ENCODE peak calls at places on chromosome 18, in four cellular contexts. P is SJSA1, U is ovary, M is left lung. D is an unnamed sample.

GRCh38 chr18:35163736-35164532 is 76.9 kb upstream of the ZNF397 start:
- DNase-seq in P (no peak), U (no peak), M (no peak), D (no peak)

GRCh38 chr18:37499008-37499407 is 66.6 kb downstream of the CELF4 start:
- DNase-seq in P (no peak), U (no peak), M (no peak), D (no peak)

GRCh38 chr18:2480536-2480935 is 90.8 kb downstream of the METTL4 start:
- DNase-seq in P (no peak), M (no peak), U (no peak), D (no peak)

GRCh38 chr18:57084331-57085298 is 62.3 kb upstream of the BOD1L2 start:
- DNase-seq in P (no peak), M (no peak), U (no peak), D (no peak)

GRCh38 chr18:5159080-5159479 is 38.0 kb downstream of the AKAIN1 start:
- DNase-seq in M (no peak), P (no peak), U (no peak), D (no peak)

GRCh38 chr18:8685141-8685913 is 20.0 kb upstream of the MTCL1 start:
- DNase-seq in U (no peak), M (no peak), P (peak), D (no peak)

GRCh38 chr18:47605093-47605492 is 325.4 kb downstream of the SMAD2 start:
- DNase-seq in M (no peak), P (no peak), U (no peak), D (no peak)

GRCh38 chr18:11251229-11251890 is 102.0 kb upstream of the PIEZO2 start:
- DNase-seq in U (no peak), P (no peak), M (peak), D (peak)

GRCh38 chr18:13539050-13539449 is 187.3 kb downstream of the FAM210A start:
- DNase-seq in M (no peak), P (no peak), U (no peak), D (no peak)

GRCh38 chr18:33837191-33837590 is 259.2 kb downstream of the ASXL3 start:
- DNase-seq in P (no peak), M (no peak), U (no peak), D (no peak)

GRCh38 chr18:36744261-36744876 is 84.4 kb downstream of the TPGS2 start:
- DNase-seq in M (no peak), U (no peak), P (no peak), D (no peak)

GRCh38 chr18:77700051-77700450 is 450.4 kb downstream of the GALR1 start:
- DNase-seq in M (no peak), P (no peak), U (no peak), D (no peak)

GRCh38 chr18:5772271-5772670 is 123.1 kb downstream of the TMEM200C start:
- DNase-seq in M (no peak), U (no peak), P (no peak), D (no peak)

GRCh38 chr18:21004721-21005120 is 106.9 kb downstream of the ROCK1 start:
- DNase-seq in U (peak), M (no peak), P (no peak), D (no peak)

GRCh38 chr18:48036191-48036590 is 105.7 kb upstream of the SMAD2 start:
- DNase-seq in U (no peak), M (peak), P (no peak), D (no peak)

GRCh38 chr18:32362484-32362883 is 108.2 kb downstream of the GAREM1 start:
- DNase-seq in U (no peak), P (no peak), M (no peak), D (no peak)

GRCh38 chr18:33805592-33805991 is 227.6 kb downstream of the ASXL3 start:
- DNase-seq in P (no peak), U (no peak), M (no peak), D (no peak)

GRCh38 chr18:5729983-5730699 is 165.2 kb downstream of the TMEM200C start:
- DNase-seq in M (no peak), P (no peak), U (peak), D (peak)

GRCh38 chr18:3815991-3816390 is 366.0 kb downstream of the TGIF1 start:
- DNase-seq in M (no peak), U (no peak), P (no peak), D (no peak)

GRCh38 chr18:24270937-24271380 is 126.7 kb downstream of the OSBPL1A start:
- DNase-seq in P (no peak), U (no peak), M (no peak), D (no peak)

GRCh38 chr18:36693931-36694661 is 134.7 kb downstream of the TPGS2 start:
- DNase-seq in M (no peak), U (no peak), P (no peak), D (no peak)

GRCh38 chr18:36934884-36935283 is 106.0 kb downstream of the KIAA1328 start:
- DNase-seq in M (no peak), U (no peak), P (no peak), D (no peak)

GRCh38 chr18:29181151-29181901 is 1004.4 kb upstream of the CDH2 start:
- DNase-seq in M (no peak), U (peak), P (peak), D (no peak)

GRCh38 chr18:75088622-75089211 is 120.2 kb downstream of the PTGR3 start:
- DNase-seq in U (no peak), P (no peak), M (peak), D (no peak)

GRCh38 chr18:50099725-50100414 is 95.1 kb downstream of the MYO5B start:
- DNase-seq in P (no peak), U (no peak), M (no peak), D (no peak)

GRCh38 chr18:54260376-54261072 is 8.8 kb upstream of the POLI start:
- DNase-seq in M (no peak), U (no peak), P (no peak), D (no peak)

GRCh38 chr18:21064347-21064746 is 47.3 kb downstream of the ROCK1 start:
- DNase-seq in P (no peak), U (no peak), M (no peak), D (no peak)

GRCh38 chr18:42141439-42141838 is 186.4 kb downstream of the PIK3C3 start:
- DNase-seq in P (no peak), U (no peak), M (no peak), D (no peak)

GRCh38 chr18:62715829-62716678 is 713 bp downstream of the PHLPP1 start:
- DNase-seq in U (peak), P (peak), M (peak), D (peak)

GRCh38 chr18:79693561-79694205 is 14.1 kb downstream of the CTDP1 start:
- DNase-seq in P (no peak), M (no peak), U (no peak), D (peak)

GRCh38 chr18:53906681-53907080 is 317.8 kb downstream of the MBD2 start:
- DNase-seq in M (no peak), U (no peak), P (no peak), D (no peak)

GRCh38 chr18:55275042-55275897 is 312.7 kb downstream of the TCF4 start:
- DNase-seq in U (no peak), P (no peak), M (no peak), D (peak)

GRCh38 chr18:53698907-53699306 is 525.6 kb downstream of the MBD2 start:
- DNase-seq in M (peak), P (peak), U (no peak), D (no peak)

GRCh38 chr18:58417752-58418151 is 211.1 kb downstream of the ALPK2 start:
- DNase-seq in U (no peak), P (no peak), M (no peak), D (no peak)

DNA sequence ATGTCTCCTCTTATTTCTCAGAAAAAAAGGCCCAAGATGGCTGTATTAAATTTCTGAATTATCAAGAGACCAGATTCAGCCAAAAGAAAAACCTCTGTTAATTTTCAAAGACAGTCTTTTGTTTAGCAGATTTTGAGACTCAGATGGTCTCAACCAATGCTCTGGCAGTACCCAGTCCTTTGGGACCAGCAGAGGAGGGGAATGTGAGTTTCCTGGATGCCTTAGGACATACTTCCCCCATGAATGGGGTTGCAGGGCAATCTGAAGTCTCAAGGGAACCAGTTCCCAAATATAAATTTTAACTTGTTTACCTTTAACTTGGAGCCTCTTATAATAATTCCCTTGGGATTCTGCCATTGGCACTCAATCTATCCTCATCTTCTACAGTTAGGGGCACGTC is 107.8 kb upstream of the ZNF521 start:
- DNase-seq in U (no peak), M (no peak), P (no peak), D (no peak)
- H3K4me3 ChIP-seq in U (no peak), M (no peak), P (no peak), D (no peak)

GRCh38 chr18:10242922-10243680 is 211.3 kb upstream of the APCDD1 start:
- DNase-seq in U (no peak), P (no peak), M (no peak), D (peak)
- H3K27ac ChIP-seq in U (no peak), P (no peak), M (no peak), D (no peak)

DNA sequence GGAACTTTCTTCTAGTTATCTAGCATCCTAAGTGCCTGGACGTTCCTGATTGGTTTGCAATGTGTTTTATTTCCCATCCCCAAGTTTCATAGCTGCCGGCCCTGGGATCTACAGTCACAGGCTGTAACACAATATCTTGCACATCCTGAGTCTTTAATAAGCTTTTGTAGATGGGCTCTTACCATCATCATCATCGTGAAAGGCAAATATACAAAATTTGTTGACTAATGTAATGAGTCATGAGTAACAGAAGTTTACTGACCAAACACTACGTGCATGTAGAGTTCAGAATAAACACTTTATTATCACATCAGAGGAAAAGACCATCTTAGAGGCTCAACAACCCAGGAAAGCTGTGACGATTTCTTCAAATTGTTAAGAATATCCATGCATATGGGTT is 8.1 kb upstream of the TYMS start:
- DNase-seq in U (no peak), M (no peak), P (no peak), D (no peak)
- H3K4me3 ChIP-seq in U (no peak), M (no peak), P (no peak), D (no peak)

DNA sequence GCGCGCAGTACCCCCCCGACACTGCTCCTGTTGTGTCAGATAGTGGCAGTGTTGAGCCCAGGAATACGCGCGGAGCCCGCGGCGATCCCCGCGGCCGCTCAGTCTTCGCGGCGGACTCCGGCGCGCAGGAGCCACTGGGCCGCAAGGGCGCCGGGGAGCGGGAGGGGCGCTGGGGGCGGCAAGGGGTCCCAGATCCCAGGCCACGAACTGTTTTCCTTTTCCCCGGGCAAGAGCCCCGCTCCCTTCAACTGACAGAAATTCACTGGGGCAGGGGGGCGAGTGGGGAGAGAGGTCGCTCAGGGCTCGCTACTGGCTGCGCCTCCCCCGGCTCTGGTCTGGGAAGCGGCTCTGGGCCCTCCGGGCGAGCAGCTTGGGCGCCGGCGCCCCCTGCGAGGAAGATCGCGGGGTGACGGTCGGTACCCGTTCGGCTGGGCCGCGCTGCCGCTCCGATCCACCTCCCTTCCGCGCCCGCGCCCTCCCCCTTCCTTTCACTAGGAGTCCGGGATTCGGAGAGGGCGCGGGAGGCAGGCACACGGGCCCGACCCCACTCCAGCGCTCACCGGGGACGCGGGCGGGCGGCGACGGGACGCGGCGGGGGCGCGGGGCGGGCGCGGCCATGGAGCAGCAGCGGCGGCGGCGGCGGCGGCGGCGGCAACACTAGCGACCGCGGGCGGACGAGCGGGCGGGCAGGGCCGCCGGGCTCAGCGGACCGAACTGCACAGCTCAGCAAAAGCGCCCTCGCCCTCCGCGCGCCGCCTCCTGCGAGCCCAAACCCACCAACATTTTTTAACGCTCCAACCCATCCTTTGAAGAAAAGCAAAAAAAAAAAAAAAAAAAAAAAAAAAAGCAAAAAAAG is 1.4 kb upstream of the SETBP1 start:
- DNase-seq in M (peak), U (peak), P (peak), D (peak)
- H3K27ac ChIP-seq in M (peak), U (peak), P (peak), D (peak)

D was measured in aorta.